ENCODE peak calls at places on chromosomes 5 and 9, in five cellular contexts. T is activated T-cell treated with anti-CD3 and anti-CD28 coated beads for 48 hours; F is EL; Y is naive thymus-derived CD8-positive, alpha-beta T cell; P is BJ. L is an unnamed sample.
A peak's percentile ranks its signal among the peaks of the same experiment; 100 is the strongest.

GRCh38 chr9:88706193-88707112 is 171.5 kb downstream of the NXNL2 start:
- DNase-seq in T (no peak), F (no peak), Y (no peak), P (no peak), L (no peak)

GRCh38 chr9:134024393-134024792 is 888 bp upstream of the BRD3OS start:
- DNase-seq in T (no peak), F (no peak), Y (no peak), P (no peak), L (no peak)

GRCh38 chr5:72347801-72348305 is 27.7 kb downstream of the PTCD2 start:
- DNase-seq in T (peak; percentile 4), F (peak; percentile 94), Y (no peak), P (peak; percentile 73), L (no peak)

GRCh38 chr9:38413283-38413682 is 11.0 kb downstream of the IGFBPL1 start:
- DNase-seq in T (no peak), F (no peak), Y (no peak), P (no peak), L (no peak)

GRCh38 chr5:13212843-13213242 is 731.6 kb downstream of the DNAH5 start:
- DNase-seq in T (no peak), F (no peak), Y (no peak), P (no peak), L (no peak)

GRCh38 chr5:73692166-73692640 is 66.2 kb downstream of the ARHGEF28 start:
- DNase-seq in T (no peak), F (peak; percentile 85), Y (no peak), P (peak; percentile 41), L (no peak)

GRCh38 chr5:32928761-32929160 is 217.6 kb downstream of the NPR3 start:
- DNase-seq in T (no peak), F (peak; percentile 76), Y (no peak), P (no peak), L (no peak)

GRCh38 chr9:128118971-128119665 is 8.4 kb downstream of the PTGES2 start:
- DNase-seq in T (no peak), F (no peak), Y (no peak), P (no peak), L (no peak)

GRCh38 chr5:32193591-32193990 is 19.5 kb upstream of the GOLPH3 start:
- DNase-seq in T (no peak), F (peak; percentile 79), Y (no peak), P (no peak), L (no peak)

GRCh38 chr9:130240410-130241197 is 25.0 kb upstream of the HMCN2 start:
- DNase-seq in T (no peak), F (peak; percentile 70), Y (peak; percentile 26), P (no peak), L (peak; percentile 22)

GRCh38 chr5:62473209-62473608 is 60.6 kb downstream of the IPO11 start:
- DNase-seq in T (no peak), F (peak; percentile 36), Y (no peak), P (no peak), L (no peak)

GRCh38 chr9:19493174-19493811 is 84.5 kb downstream of the ACER2 start:
- DNase-seq in T (no peak), F (peak; percentile 59), Y (peak; percentile 41), P (no peak), L (peak; percentile 42)

GRCh38 chr5:24225051-24225450 is 419.7 kb downstream of the CDH10 start:
- DNase-seq in T (no peak), F (no peak), Y (no peak), P (no peak), L (no peak)

GRCh38 chr5:98050583-98050982 is 722.9 kb upstream of the RGMB start:
- DNase-seq in T (no peak), F (peak; percentile 56), Y (no peak), P (no peak), L (no peak)